ENCODE peak calls at places on chromosomes 13 and 19, in seven cellular contexts. I, G, M, S, L, K and E are unnamed samples.

GRCh38 chr19:13146763-13147563 is 3.2 kb downstream of the STX10 start:
- DNase-seq in I (no peak), G (no peak), M (peak; percentile 73), S (no peak), L (no peak), K (peak; percentile 48), E (peak; percentile 79)

GRCh38 chr13:99421758-99422555 is 79.3 kb upstream of the TM9SF2 start:
- DNase-seq in I (no peak), G (no peak), M (no peak), S (no peak), L (no peak), K (no peak), E (no peak)

GRCh38 chr19:50025794-50026549 is at the start of gene ZNF473:
- DNase-seq in I (no peak), G (peak; percentile 91), M (peak; percentile 98), S (peak; percentile 98), L (peak; percentile 96), K (no peak), E (peak; percentile 98)

GRCh38 chr13:110338441-110339101 is 31.5 kb downstream of the COL4A2 start:
- DNase-seq in I (no peak), G (peak; percentile 88), M (peak; percentile 90), S (no peak), L (peak; percentile 76), K (peak; percentile 79), E (peak; percentile 96)

GRCh38 chr13:110646442-110647364 is 31.4 kb downstream of the NAXD start:
- DNase-seq in I (no peak), G (no peak), M (no peak), S (peak; percentile 66), L (no peak), K (no peak), E (no peak)

GRCh38 chr13:112063807-112064206 is 3.1 kb upstream of the SOX1 start:
- DNase-seq in I (no peak), G (no peak), M (no peak), S (no peak), L (no peak), K (no peak), E (no peak)

GRCh38 chr13:110109910-110110309 is 197.0 kb downstream of the COL4A1 start:
- DNase-seq in I (no peak), G (peak; percentile 93), M (peak; percentile 92), S (no peak), L (peak; percentile 89), K (peak; percentile 92), E (peak; percentile 90)

GRCh38 chr13:23381877-23382276 is 51.6 kb downstream of the SACS start:
- DNase-seq in I (no peak), G (no peak), M (no peak), S (no peak), L (no peak), K (no peak), E (no peak)

GRCh38 chr19:2540646-2541454 is 64.9 kb downstream of the GADD45B start:
- DNase-seq in I (no peak), G (peak; percentile 98), M (peak; percentile 96), S (peak; percentile 97), L (peak; percentile 94), K (peak; percentile 98), E (peak; percentile 99)

GRCh38 chr13:91805605-91806004 is 407.2 kb downstream of the GPC5 start:
- DNase-seq in I (no peak), G (no peak), M (no peak), S (no peak), L (no peak), K (no peak), E (no peak)

GRCh38 chr13:30829145-30829544 is 76.9 kb upstream of the MEDAG start:
- DNase-seq in I (no peak), G (peak; percentile 91), M (no peak), S (no peak), L (no peak), K (peak; percentile 45), E (peak; percentile 87)

GRCh38 chr13:54078271-54078670 is 1049.7 kb downstream of the OLFM4 start:
- DNase-seq in I (no peak), G (no peak), M (no peak), S (no peak), L (no peak), K (no peak), E (no peak)

GRCh38 chr19:8245869-8246835 is 37.0 kb downstream of the CERS4 start:
- DNase-seq in I (no peak), G (no peak), M (peak; percentile 22), S (no peak), L (no peak), K (no peak), E (no peak)

GRCh38 chr19:18776736-18777135 is 14.4 kb downstream of the COMP start:
- DNase-seq in I (no peak), G (no peak), M (peak; percentile 45), S (no peak), L (no peak), K (peak; percentile 40), E (peak; percentile 52)

GRCh38 chr19:3285647-3286176 is 61.3 kb downstream of the CELF5 start:
- DNase-seq in I (no peak), G (no peak), M (no peak), S (peak; percentile 86), L (no peak), K (no peak), E (no peak)

GRCh38 chr19:5539431-5539833 is 28.3 kb downstream of the TINCR start:
- DNase-seq in I (no peak), G (no peak), M (peak; percentile 75), S (no peak), L (peak; percentile 74), K (no peak), E (no peak)

GRCh38 chr19:1042689-1043511 is 3.0 kb downstream of the ABCA7 start:
- DNase-seq in I (no peak), G (no peak), M (peak; percentile 61), S (no peak), L (no peak), K (no peak), E (no peak)

GRCh38 chr13:36345438-36346221 is 564 bp downstream of the SPART start:
- DNase-seq in I (no peak), G (peak; percentile 86), M (peak; percentile 87), S (peak; percentile 79), L (peak; percentile 73), K (peak; percentile 95), E (peak; percentile 92)

GRCh38 chr19:15498910-15499309 is 9.4 kb upstream of the CYP4F22 start:
- DNase-seq in I (no peak), G (no peak), M (no peak), S (no peak), L (no peak), K (no peak), E (no peak)
- H3K4me3 ChIP-seq in I (no peak overlapping the region), G (no peak overlapping the region), M (no peak overlapping the region), S (no peak overlapping the region), L (no peak overlapping the region), K (no peak overlapping the region), E (no peak overlapping the region)

DNA sequence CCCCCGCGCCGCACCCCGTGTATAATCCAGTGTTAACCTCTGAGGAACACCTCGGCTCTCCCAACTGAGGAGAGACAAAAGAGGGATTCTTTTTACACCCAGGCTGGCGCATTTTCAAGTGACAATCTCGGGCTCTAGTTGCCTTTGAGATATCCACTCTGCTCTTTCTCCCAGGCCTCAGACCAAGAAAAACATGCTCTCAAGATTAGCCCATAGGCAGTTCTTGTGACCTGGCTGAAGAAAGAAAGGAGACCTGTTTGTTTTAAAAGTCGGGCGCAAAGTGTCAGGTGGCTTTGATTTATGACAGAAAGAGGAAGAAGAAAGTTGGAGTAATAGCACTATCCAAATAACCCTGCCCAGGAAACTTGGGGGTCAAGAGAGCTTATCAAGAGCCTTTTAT is 27.3 kb downstream of the SHISA2 start:
- DNase-seq in I (no peak), G (peak; percentile 59), M (peak; percentile 65), S (no peak), L (no peak), K (peak; percentile 28), E (no peak)
- H3K4me3 ChIP-seq in I (no peak overlapping the region), G (no peak overlapping the region), M (no peak overlapping the region), S (no peak overlapping the region), L (no peak overlapping the region), K (no peak overlapping the region), E (no peak overlapping the region)

DNA sequence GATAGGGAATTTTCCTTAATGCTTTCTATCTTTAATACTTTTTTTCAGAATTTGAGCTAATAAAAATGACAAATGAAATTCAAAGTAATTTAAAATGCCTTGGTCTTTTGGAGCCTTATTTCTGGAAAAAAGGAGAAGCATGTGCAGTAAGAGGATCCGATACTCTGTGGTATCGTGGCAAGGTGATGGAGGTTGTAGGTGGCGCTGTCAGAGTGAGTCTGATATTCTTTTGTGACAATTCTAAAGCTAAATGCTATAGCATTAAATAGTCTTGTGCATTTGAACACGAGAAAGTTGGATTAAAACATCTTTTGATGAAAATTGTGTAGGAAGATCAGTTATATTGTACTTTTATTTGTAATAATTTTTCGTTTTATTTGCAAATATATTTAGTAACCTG is 95.0 kb downstream of the RNF17 start:
- DNase-seq in I (no peak), G (no peak), M (no peak), S (no peak), L (no peak), K (no peak), E (no peak)
- H3K4me3 ChIP-seq in I (no peak overlapping the region), G (no peak overlapping the region), M (no peak overlapping the region), S (no peak overlapping the region), L (no peak overlapping the region), K (no peak overlapping the region), E (no peak overlapping the region)

GRCh38 chr19:41708481-41708880 is at the start of gene CEACAM5:
- DNase-seq in I (no peak), G (no peak), M (no peak), S (no peak), L (no peak), K (no peak), E (no peak)

GRCh38 chr19:41714598-41714997 is 6.2 kb downstream of the CEACAM5 start:
- DNase-seq in I (no peak), G (no peak), M (no peak), S (no peak), L (no peak), K (no peak), E (no peak)

GRCh38 chr19:41707871-41708371 is 505 bp upstream of the CEACAM5 start:
- DNase-seq in I (no peak), G (no peak), M (no peak), S (no peak), L (no peak), K (no peak), E (no peak)

GRCh38 chr19:41709951-41710645 is 1.7 kb downstream of the CEACAM5 start:
- DNase-seq in I (no peak), G (no peak), M (no peak), S (no peak), L (no peak), K (no peak), E (no peak)

DNA sequence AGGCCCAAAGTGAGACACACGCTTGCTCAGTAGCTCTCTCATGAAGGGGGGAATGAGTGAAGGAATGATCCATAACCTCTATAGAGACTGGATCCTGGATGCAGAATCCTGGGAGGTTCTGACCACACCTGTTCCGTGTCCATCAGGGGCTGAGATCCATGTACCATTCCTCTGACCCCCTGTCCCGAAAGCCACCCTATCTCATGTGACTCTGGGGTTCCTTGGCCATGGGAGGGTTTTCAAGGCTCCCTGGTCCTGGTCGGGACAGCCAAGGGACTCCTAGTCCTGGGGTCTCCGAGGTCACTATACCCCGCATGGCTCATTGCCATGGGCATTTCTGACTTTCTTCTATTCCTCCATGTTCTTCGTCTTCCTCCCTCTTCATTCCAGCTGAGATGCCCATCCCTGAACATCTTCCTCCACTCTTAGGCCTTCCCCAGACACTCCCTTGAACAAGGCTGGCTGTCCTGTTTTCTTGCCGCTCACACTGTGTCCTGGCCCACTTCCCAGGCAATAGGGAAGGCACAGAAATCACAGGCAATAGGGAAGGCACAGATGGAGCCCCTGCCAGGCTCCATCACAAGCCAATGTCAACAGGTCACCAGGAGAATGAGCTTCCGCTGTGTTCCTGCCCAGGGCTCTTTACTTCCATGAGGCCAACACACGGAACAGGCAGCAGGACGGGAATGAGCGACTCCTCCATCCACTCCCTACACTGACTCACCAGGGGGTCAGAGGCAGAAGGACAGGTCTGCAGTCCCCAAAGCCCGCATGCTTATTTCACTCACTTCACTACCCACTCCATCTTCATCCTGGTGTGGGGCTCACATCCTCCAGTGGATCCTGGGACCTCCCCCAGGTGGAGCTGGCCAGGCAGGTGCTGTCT is 3.2 kb downstream of the CEACAM5 start:
- DNase-seq in I (no peak), G (no peak), M (no peak), S (no peak), L (no peak), K (no peak), E (no peak)
- H3K4me3 ChIP-seq in I (no peak overlapping the region), G (no peak overlapping the region), M (no peak overlapping the region), S (no peak overlapping the region), L (no peak overlapping the region), K (no peak overlapping the region), E (no peak overlapping the region)